ENCODE peak calls at places on chromosomes 7 and 10, in five cellular contexts. B is PC-9, J is aorta, A is Panc1, H is spleen. K is an unnamed sample. For H3K4me1, the result is how much of the 10 kb centered on the place peaks cover.

GRCh38 chr10:92574545-92575377 is 868 bp upstream of the IDE start:
- DNase-seq in A (no peak), J (no peak), B (peak), H (no peak), K (peak)

GRCh38 chr7:128759274-128759673 is 16.3 kb downstream of the OPN1SW start:
- DNase-seq in B (no peak), H (no peak), J (no peak), A (no peak), K (no peak)

GRCh38 chr10:69890065-69890831 is 88.5 kb downstream of the COL13A1 start:
- DNase-seq in J (no peak), H (no peak), B (no peak), A (no peak), K (no peak)

GRCh38 chr10:98326621-98327027 is 58.6 kb upstream of the LOXL4 start:
- DNase-seq in J (no peak), B (no peak), A (no peak), H (no peak), K (no peak)

GRCh38 chr10:101895781-101896180 is 52.2 kb upstream of the KCNIP2 start:
- DNase-seq in A (no peak), H (no peak), B (no peak), J (no peak), K (no peak)

GRCh38 chr10:5551531-5552375 is 27.0 kb downstream of the CALML3 start:
- DNase-seq in B (peak), A (no peak), J (peak), H (peak), K (peak)

GRCh38 chr7:157460721-157461120 is 123.9 kb downstream of the DNAJB6 start:
- DNase-seq in J (peak), A (no peak), H (peak), B (no peak), K (no peak)

GRCh38 chr10:110681023-110681681 is 37.0 kb downstream of the RBM20 start:
- DNase-seq in H (no peak), J (no peak), A (no peak), B (no peak), K (no peak)

GRCh38 chr10:121379025-121379424 is 219.2 kb downstream of the FGFR2 start:
- DNase-seq in H (no peak), B (no peak), A (no peak), J (no peak), K (no peak)

GRCh38 chr10:84424731-84425165 is 96.4 kb downstream of the CCSER2 start:
- DNase-seq in A (peak), H (no peak), J (peak), B (peak), K (peak)

GRCh38 chr7:135170223-135170997 is at the start of gene CYREN:
- DNase-seq in A (peak), J (peak), B (peak), H (peak), K (peak)

GRCh38 chr7:131957338-131958025 is 401.1 kb upstream of the PODXL start:
- DNase-seq in J (no peak), H (no peak), B (no peak), A (no peak), K (no peak)

GRCh38 chr7:106329971-106330733 is 45.4 kb upstream of the NAMPT start:
- DNase-seq in J (no peak), B (no peak), A (no peak), H (no peak), K (no peak)

GRCh38 chr7:106327538-106328481 is 43.0 kb upstream of the NAMPT start:
- DNase-seq in B (no peak), J (no peak), H (no peak), A (no peak), K (no peak)

GRCh38 chr7:106326594-106327537 is 42.1 kb upstream of the NAMPT start:
- DNase-seq in H (no peak), A (no peak), J (no peak), B (no peak), K (no peak)

GRCh38 chr7:106332186-106332585 is 47.4 kb upstream of the NAMPT start:
- DNase-seq in B (no peak), H (no peak), A (no peak), J (no peak), K (no peak)

DNA sequence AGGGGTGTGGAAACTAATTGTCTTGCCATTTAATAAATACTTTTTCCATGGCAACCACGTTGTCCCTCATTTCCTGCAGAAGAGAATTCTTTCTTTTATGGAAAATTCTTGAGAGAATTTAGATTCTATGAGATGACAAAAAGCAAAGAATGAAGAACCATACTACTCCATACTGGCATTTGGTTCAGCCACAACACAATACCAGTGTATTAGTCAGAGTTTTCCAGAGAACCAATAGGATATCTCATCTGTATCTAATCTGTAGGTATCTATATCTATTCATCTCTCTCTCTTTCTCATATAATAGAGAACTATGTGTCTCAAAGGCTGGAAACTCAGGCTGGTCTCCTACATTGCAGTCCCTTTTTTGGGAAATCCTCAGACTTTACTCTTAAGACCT is 44.6 kb upstream of the NAMPT start:
- DNase-seq in J (no peak), H (no peak), A (no peak), B (no peak), K (no peak)
- H3K4me1 ChIP-seq in J (under half), H (under half), A (under half), B (under half), K (under half)

GRCh38 chr10:78426181-78426580 is 392.5 kb downstream of the RPS24 start:
- DNase-seq in A (no peak), J (no peak), B (no peak), H (no peak), K (no peak)

GRCh38 chr10:78427497-78428031 is 393.9 kb downstream of the RPS24 start:
- DNase-seq in B (no peak), J (no peak), H (no peak), A (no peak), K (no peak)

GRCh38 chr10:78429994-78430393 is 396.3 kb downstream of the RPS24 start:
- DNase-seq in B (no peak), H (no peak), J (no peak), A (no peak), K (no peak)

GRCh38 chr10:78424721-78425120 is 391.1 kb downstream of the RPS24 start:
- DNase-seq in H (no peak), B (no peak), J (no peak), A (no peak), K (no peak)

GRCh38 chr10:78428579-78428978 is 394.9 kb downstream of the RPS24 start:
- DNase-seq in J (no peak), A (no peak), H (no peak), B (no peak), K (no peak)
- H3K4me1 ChIP-seq in J (under half), A (under half), H (under half), B (under half), K (under half)

GRCh38 chr7:22572292-22572691 is 72.3 kb upstream of the STEAP1B start:
- DNase-seq in B (peak), H (no peak), A (no peak), J (no peak), K (no peak)

GRCh38 chr7:22569586-22570321 is 69.8 kb upstream of the STEAP1B start:
- DNase-seq in J (no peak), H (no peak), A (no peak), B (no peak), K (no peak)

GRCh38 chr7:22572937-22573336 is 72.9 kb upstream of the STEAP1B start:
- DNase-seq in J (no peak), H (no peak), B (peak), A (no peak), K (no peak)

GRCh38 chr7:22574756-22575517 is 74.9 kb upstream of the STEAP1B start:
- DNase-seq in J (no peak), H (no peak), B (peak), A (no peak), K (no peak)

GRCh38 chr7:22571776-22572175 is 71.8 kb upstream of the STEAP1B start:
- DNase-seq in H (no peak), J (no peak), A (no peak), B (no peak), K (no peak)
- H3K4me1 ChIP-seq in H (under half), J (under half), A (under half), B (half or more), K (under half)

DNA sequence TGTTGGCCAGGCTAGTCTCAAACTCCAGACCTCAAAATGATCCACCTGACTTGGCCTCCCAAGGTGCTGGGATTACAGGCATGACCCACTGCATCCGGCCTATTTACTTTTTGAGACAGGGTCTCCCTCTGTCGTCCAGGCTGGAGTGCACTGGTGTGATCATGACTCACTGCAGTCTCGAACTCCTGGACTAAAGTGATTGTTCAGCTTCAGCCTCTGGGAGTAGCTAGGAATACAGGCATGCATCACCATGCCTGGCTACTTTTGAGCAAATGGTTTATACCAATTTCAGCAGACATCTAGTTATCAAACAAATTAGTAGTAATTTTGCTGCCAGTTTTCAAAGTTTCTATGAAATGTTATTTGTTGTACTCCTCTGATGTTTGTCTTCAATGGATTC is 2.2 kb upstream of the WAC start:
- DNase-seq in H (no peak), J (no peak), A (no peak), B (no peak), K (no peak)
- H3K4me1 ChIP-seq in H (under half), J (under half), A (under half), B (under half), K (under half)

DNA sequence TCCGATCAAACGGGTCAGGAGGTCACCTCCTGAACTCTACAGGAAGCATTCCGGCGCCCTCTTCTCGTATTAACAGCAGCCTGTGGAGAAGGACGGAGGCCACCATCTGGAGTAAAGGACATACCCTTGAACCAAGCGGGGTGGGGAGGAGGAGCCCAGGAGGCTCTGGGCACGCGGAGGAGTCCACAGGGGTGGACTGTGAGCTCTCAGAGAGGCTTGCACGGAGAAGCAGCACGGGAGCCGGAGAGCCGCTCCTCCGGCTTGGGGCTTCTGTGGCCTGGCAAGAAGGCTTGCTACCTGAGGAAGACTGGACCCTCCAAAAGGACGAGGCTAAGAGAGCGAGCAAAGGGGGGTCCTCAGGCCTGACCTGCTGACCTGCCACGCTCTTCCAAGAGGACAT is 77.9 kb downstream of the MAD1L1 start:
- DNase-seq in H (peak), B (no peak), J (peak), A (no peak), K (no peak)
- H3K4me1 ChIP-seq in H (under half), B (under half), J (under half), A (under half), K (under half)

DNA sequence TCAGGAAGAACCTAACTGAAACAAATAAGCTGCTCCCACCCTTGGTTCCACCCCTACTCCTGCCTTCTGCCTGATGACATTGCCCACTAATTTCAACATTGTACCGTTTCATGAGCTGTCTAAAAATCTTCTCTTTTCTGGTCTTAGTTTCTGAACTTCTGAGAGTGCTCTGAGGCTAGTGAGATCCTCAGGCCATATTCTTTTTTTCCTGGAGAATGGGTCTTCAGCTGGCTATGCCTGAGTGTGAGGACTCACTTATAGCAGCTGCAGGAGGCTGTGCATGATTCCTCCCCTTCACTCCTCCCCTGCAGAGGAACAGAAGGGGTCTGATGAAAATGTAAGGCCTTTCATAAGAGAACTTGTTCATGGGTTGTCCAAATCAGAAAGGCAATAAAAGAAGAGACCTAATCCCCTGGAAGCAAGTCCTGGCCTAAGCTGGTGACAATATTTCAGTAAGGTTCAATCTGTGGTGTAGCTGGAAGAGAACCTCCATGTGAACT is 11.1 kb downstream of the HOXA4 start:
- DNase-seq in A (no peak), H (no peak), J (no peak), B (no peak), K (no peak)
- H3K4me1 ChIP-seq in A (half or more), H (under half), J (under half), B (under half), K (under half)

GRCh38 chr10:31318382-31318853 is 598 bp upstream of the ZEB1 start:
- DNase-seq in H (peak), B (no peak), A (no peak), J (peak), K (no peak)

GRCh38 chr10:31320598-31321211 is 1.7 kb downstream of the ZEB1 start:
- DNase-seq in B (no peak), A (no peak), J (peak), H (peak), K (peak)

GRCh38 chr10:31320179-31320597 is 1.2 kb downstream of the ZEB1 start:
- DNase-seq in A (no peak), B (no peak), J (peak), H (no peak), K (peak)

GRCh38 chr10:31318854-31319601 is at the start of gene ZEB1:
- DNase-seq in A (no peak), H (peak), B (peak), J (peak), K (peak)

DNA sequence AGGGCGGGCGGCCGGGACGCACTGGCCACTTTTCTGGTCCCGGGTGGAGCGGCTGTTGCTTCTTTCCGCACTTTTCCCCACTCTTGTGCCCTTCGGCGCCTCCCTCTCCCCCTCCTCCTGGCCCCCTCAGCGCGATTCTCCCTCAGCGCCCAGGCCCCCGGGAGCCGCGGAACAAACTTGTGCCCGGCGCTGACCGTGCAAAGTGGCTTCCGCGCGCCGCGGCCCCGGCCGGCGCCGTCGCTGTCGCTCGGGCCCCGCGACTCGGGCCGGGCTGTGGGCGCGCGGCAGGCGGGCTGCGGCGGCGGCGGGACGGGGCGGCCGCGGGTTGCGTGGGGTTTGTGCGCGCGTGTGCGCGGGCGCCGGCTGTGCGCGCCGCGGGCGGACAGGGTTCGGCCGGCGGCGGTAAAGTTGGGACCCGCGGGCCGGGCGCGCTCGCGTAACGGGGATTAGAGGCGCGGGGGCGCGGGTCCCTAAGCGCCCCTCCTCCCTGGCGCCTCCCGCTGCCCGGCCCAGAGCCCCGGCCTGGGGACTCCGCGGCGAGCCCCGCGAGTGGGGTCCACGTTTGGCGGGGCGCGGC is 674 bp downstream of the ZEB1 start:
- DNase-seq in J (peak), B (no peak), H (peak), A (no peak), K (no peak)
- H3K4me1 ChIP-seq in J (under half), B (under half), H (under half), A (under half), K (under half)

GRCh38 chr10:80192553-80192952 is 12.8 kb downstream of the ANXA11 start:
- DNase-seq in A (no peak), J (no peak), H (no peak), B (no peak), K (no peak)

GRCh38 chr10:80194373-80195045 is 10.8 kb downstream of the ANXA11 start:
- DNase-seq in A (no peak), H (peak), B (no peak), J (no peak), K (no peak)

GRCh38 chr10:80196950-80197315 is 8.4 kb downstream of the ANXA11 start:
- DNase-seq in B (no peak), A (no peak), H (no peak), J (no peak), K (peak)

GRCh38 chr10:80196270-80196949 is 8.9 kb downstream of the ANXA11 start:
- DNase-seq in J (no peak), A (no peak), B (peak), H (peak), K (peak)

GRCh38 chr10:80195046-80195574 is 10.2 kb downstream of the ANXA11 start:
- DNase-seq in J (peak), A (no peak), B (no peak), H (no peak), K (no peak)
- H3K4me1 ChIP-seq in J (under half), A (under half), B (half or more), H (half or more), K (half or more)

GRCh38 chr10:125148576-125148975 is 11.8 kb downstream of the CTBP2 start:
- DNase-seq in H (no peak), B (no peak), J (no peak), A (no peak), K (no peak)
- H3K4me1 ChIP-seq in H (half or more), B (under half), J (under half), A (half or more), K (under half)